ENCODE peak calls at places on chromosomes 4 and X, in nine cellular contexts. R, J, X, G, W, A, Y, V and L are unnamed samples.

GRCh38 chr4:164095313-164096110 is 601.0 kb downstream of the TMA16 start:
- DNase-seq in J (no peak), V (no peak), Y (no peak), W (no peak), R (no peak), G (no peak), A (no peak), X (no peak), L (no peak)

GRCh38 chr4:181835348-181835747 is 407.9 kb upstream of the TENM3 start:
- DNase-seq in W (no peak), A (no peak), R (no peak), Y (no peak), X (no peak), J (no peak), V (no peak), G (no peak), L (no peak)

GRCh38 chr4:104909376-104909775 is 237.3 kb upstream of the TET2 start:
- DNase-seq in V (no peak), Y (no peak), X (no peak), J (no peak), W (no peak), A (no peak), G (no peak), R (no peak), L (no peak)

GRCh38 chr4:72977936-72978485 is 91.5 kb downstream of the COX18 start:
- DNase-seq in A (no peak), V (no peak), W (no peak), G (no peak), J (no peak), X (no peak), Y (no peak), R (no peak), L (no peak)

GRCh38 chr4:162634390-162634789 is 470.6 kb upstream of the FSTL5 start:
- DNase-seq in Y (no peak), J (no peak), W (no peak), A (no peak), G (no peak), R (no peak), V (no peak), X (no peak), L (no peak)

GRCh38 chr4:175560628-175561027 is 251.4 kb downstream of the GPM6A start:
- DNase-seq in X (no peak), V (peak; percentile 41), G (no peak), Y (no peak), W (no peak), A (peak; percentile 32), R (peak; percentile 7), J (no peak), L (peak; percentile 26)

GRCh38 chrX:619812-620493 is 10.6 kb upstream of the SHOX start:
- DNase-seq in A (no peak), R (no peak), Y (peak; percentile 60), G (no peak), V (no peak), W (no peak), X (no peak), J (no peak), L (no peak)

GRCh38 chr4:972651-973424 is 531 bp downstream of the DGKQ start:
- DNase-seq in X (peak; percentile 24), G (no peak), W (no peak), J (no peak), R (peak; percentile 72), A (no peak), Y (peak; percentile 78), V (no peak), L (peak; percentile 52)

GRCh38 chrX:150692837-150693781 is at the start of gene MTMR1:
- DNase-seq in X (peak; percentile 6), V (no peak), W (no peak), A (no peak), Y (no peak), R (peak; percentile 84), J (peak; percentile 47), G (no peak), L (peak; percentile 34)

GRCh38 chrX:96433409-96434122 is 251.1 kb upstream of the DIAPH2 start:
- DNase-seq in W (no peak), Y (no peak), A (no peak), X (no peak), V (no peak), R (no peak), G (no peak), J (no peak), L (no peak)

GRCh38 chrX:152632445-152633097 is 5.1 kb upstream of the GABRQ start:
- DNase-seq in W (peak; percentile 8), G (no peak), J (peak; percentile 60), V (peak; percentile 26), Y (peak; percentile 80), X (peak; percentile 37), A (peak; percentile 16), R (peak; percentile 49), L (peak; percentile 21)

GRCh38 chr4:5753766-5754528 is 42.9 kb downstream of the EVC start:
- DNase-seq in G (no peak), A (peak; percentile 71), Y (peak; percentile 41), X (peak; percentile 95), W (no peak), V (peak; percentile 48), R (no peak), J (peak; percentile 49), L (peak; percentile 23)

GRCh38 chr4:37953620-37954325 is 6.4 kb upstream of the PTTG2 start:
- DNase-seq in Y (no peak), X (no peak), A (no peak), V (peak; percentile 26), G (no peak), R (no peak), J (peak; percentile 14), W (peak; percentile 18), L (no peak)

GRCh38 chrX:123878177-123878576 is 18.3 kb downstream of the XIAP start:
- DNase-seq in A (no peak), X (peak; percentile 41), V (no peak), W (no peak), J (no peak), Y (no peak), G (no peak), R (no peak), L (peak; percentile 72)

GRCh38 chr4:113446019-113446418 is 315.5 kb downstream of the CAMK2D start:
- DNase-seq in X (peak; percentile 77), A (peak; percentile 98), G (no peak), J (no peak), W (peak; percentile 24), R (no peak), Y (no peak), V (peak; percentile 44), L (no peak)
- H3K4me3 ChIP-seq in X (no peak overlapping the region), A (peak overlapping the region; percentile 21), G (no peak overlapping the region), J (no peak overlapping the region), W (no peak overlapping the region), R (peak overlapping the region; percentile 36), Y (no peak overlapping the region), V (no peak overlapping the region), L (no peak overlapping the region)

DNA sequence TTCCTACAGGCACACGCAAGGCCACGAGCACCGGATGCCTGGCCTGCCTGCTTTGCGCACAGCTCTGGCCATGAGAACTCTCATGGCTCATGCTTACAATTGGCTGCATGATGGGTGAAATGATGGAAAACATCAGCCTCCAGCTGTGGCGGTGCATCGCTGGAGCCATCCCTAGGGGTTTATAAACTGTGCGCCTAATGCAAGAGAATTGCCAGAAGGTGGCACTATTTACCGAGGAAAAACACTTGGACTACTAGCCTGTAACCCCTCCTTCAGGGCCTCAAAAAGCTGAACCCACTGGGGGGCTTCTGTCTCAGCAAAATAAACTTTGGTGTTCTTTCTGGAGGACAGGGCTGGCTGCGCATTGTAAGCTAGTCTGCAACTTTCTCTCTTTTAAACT is 51.9 kb downstream of the PHKA2 start:
- DNase-seq in J (peak; percentile 23), Y (no peak), R (peak; percentile 64), A (no peak), X (peak; percentile 16), W (peak; percentile 2), V (peak; percentile 35), G (no peak), L (peak; percentile 45)
- TF ChIP-seq CTCF in J (peak; percentile 58), Y (peak; percentile 57), R (peak; percentile 62), A (peak; percentile 42), X (peak; percentile 23), W (no peak), V (peak; percentile 67), G (peak; percentile 40), L (peak; percentile 33)

GRCh38 chr4:1980561-1981041 is 28.2 kb downstream of the NELFA start:
- DNase-seq in X (no peak), J (no peak), R (no peak), V (no peak), A (no peak), Y (no peak), G (no peak), W (no peak), L (no peak)
- TF ChIP-seq MAX in X (no peak), J (no peak), R (no peak), V (no peak), A (no peak), Y (no peak), G (no peak), W (no peak), L (no peak)

GRCh38 chrX:39822133-39822748 is 275.5 kb downstream of the BCOR start:
- DNase-seq in X (no peak), G (no peak), W (no peak), V (no peak), A (no peak), Y (no peak), J (no peak), R (no peak), L (no peak)
- H3K4me3 ChIP-seq in X (no peak overlapping the region), G (no peak overlapping the region), W (no peak overlapping the region), V (no peak overlapping the region), A (no peak overlapping the region), Y (no peak overlapping the region), J (no peak overlapping the region), R (no peak overlapping the region), L (no peak overlapping the region)

DNA sequence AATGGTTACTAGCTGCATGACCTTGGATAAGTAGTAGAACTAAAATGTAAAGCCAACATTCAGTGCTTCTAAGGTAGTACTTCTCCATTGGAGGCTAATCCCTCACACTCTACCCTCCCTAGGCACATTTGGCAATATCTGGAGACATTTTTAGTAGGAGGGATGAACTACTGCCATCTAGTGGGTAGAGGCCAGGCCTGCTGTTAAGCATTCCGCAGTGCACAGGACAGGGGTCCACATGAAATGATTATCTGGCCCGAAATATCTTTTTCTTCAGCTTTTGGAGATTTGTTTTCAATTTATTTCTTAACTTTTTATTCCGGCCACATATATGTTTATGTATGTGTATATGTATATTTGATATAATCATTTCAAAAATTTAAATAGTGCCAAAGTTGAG is 36.0 kb upstream of the SPANXC start:
- DNase-seq in G (no peak), X (peak; percentile 29), Y (peak; percentile 41), W (peak; percentile 0), J (peak; percentile 17), V (peak; percentile 22), R (peak; percentile 38), A (no peak), L (peak; percentile 45)
- TF ChIP-seq CTCF in G (peak; percentile 48), X (peak; percentile 59), Y (peak; percentile 65), W (peak; percentile 56), J (peak; percentile 24), V (peak; percentile 45), R (peak; percentile 84), A (peak; percentile 30), L (peak; percentile 56)